ENCODE peak calls at places on chromosomes 1 and 21, in eight cellular contexts. Y is NCI-H69; X is nephron progenitor cell; H is activated gamma-delta T cell treated with anti-CD3 and anti-CD28 coated beads, Interleukin-2, amount 50 U/mL, for 16 hours; T is pons; Z is amygdala; I is hepatocyte; F is ELR. O is an unnamed sample.

GRCh38 chr1:34379911-34380310 is 203.2 kb downstream of the C1orf94 start:
- DNase-seq in Y (no peak), X (no peak), H (no peak), T (no peak), Z (no peak), I (no peak), F (no peak), O (no peak)

GRCh38 chr1:241902376-241903067 is 54.5 kb downstream of the EXO1 start:
- DNase-seq in Y (peak; percentile 21), X (peak; percentile 6), H (no peak), T (no peak), Z (no peak), I (peak; percentile 11), F (no peak), O (peak; percentile 45)

GRCh38 chr1:31064685-31065309 is 720 bp downstream of the PUM1 start:
- DNase-seq in Y (peak; percentile 65), X (no peak), H (peak; percentile 7), T (peak; percentile 71), Z (peak; percentile 38), I (no peak), F (peak; percentile 46), O (peak; percentile 50)

GRCh38 chr1:86154581-86155060 is 2.0 kb downstream of the COL24A1 start:
- DNase-seq in Y (no peak), X (peak; percentile 35), H (no peak), T (no peak), Z (no peak), I (peak; percentile 47), F (peak; percentile 85), O (peak; percentile 88)

GRCh38 chr1:204692852-204693356 is 7.4 kb upstream of the LRRN2 start:
- DNase-seq in Y (no peak), X (no peak), H (no peak), T (no peak), Z (no peak), I (no peak), F (no peak), O (no peak)

GRCh38 chr1:208267896-208268295 is 23.7 kb upstream of the PLXNA2 start:
- DNase-seq in Y (no peak), X (no peak), H (no peak), T (no peak), Z (no peak), I (no peak), F (no peak), O (no peak)

GRCh38 chr1:83641828-83642443 is 357.0 kb downstream of the TTLL7 start:
- DNase-seq in Y (no peak), X (no peak), H (no peak), T (no peak), Z (no peak), I (peak; percentile 14), F (no peak), O (no peak)

GRCh38 chr1:245996806-245997205 is 510.3 kb downstream of the SMYD3 start:
- DNase-seq in Y (peak; percentile 49), X (no peak), H (no peak), T (no peak), Z (no peak), I (no peak), F (no peak), O (no peak)

GRCh38 chr1:8097077-8097799 is 71.1 kb upstream of the ERRFI1 start:
- DNase-seq in Y (peak; percentile 90), X (no peak), H (no peak), T (no peak), Z (no peak), I (peak; percentile 68), F (peak; percentile 96), O (peak; percentile 97)

GRCh38 chr1:155967410-155968400 is 10.6 kb downstream of the ARHGEF2 start:
- DNase-seq in Y (no peak), X (peak; percentile 40), H (no peak), T (no peak), Z (no peak), I (no peak), F (no peak), O (no peak)

GRCh38 chr1:1889090-1889750 is 1.7 kb downstream of the GNB1 start:
- DNase-seq in Y (peak; percentile 9), X (no peak), H (no peak), T (no peak), Z (no peak), I (no peak), F (no peak), O (peak; percentile 18)

GRCh38 chr1:234599617-234600417 is 10.2 kb downstream of the IRF2BP2 start:
- DNase-seq in Y (peak; percentile 99), X (peak; percentile 90), H (peak; percentile 58), T (peak; percentile 85), Z (peak; percentile 63), I (peak; percentile 94), F (peak; percentile 90), O (peak; percentile 85)

GRCh38 chr1:204506091-204506968 is 9.9 kb upstream of the MDM4 start:
- DNase-seq in Y (peak; percentile 94), X (peak; percentile 77), H (peak; percentile 53), T (peak; percentile 90), Z (no peak), I (peak; percentile 81), F (peak; percentile 94), O (peak; percentile 95)

GRCh38 chr1:160672118-160672517 is 25.3 kb upstream of the SLAMF1 start:
- DNase-seq in Y (no peak), X (no peak), H (no peak), T (no peak), Z (no peak), I (no peak), F (no peak), O (no peak)

GRCh38 chr1:208513799-208514198 is 269.6 kb upstream of the PLXNA2 start:
- DNase-seq in Y (no peak), X (no peak), H (no peak), T (no peak), Z (no peak), I (no peak), F (no peak), O (peak; percentile 71)

GRCh38 chr1:93733340-93733739 is 51.7 kb upstream of the BCAR3 start:
- DNase-seq in Y (no peak), X (no peak), H (no peak), T (no peak), Z (no peak), I (no peak), F (no peak), O (no peak)

GRCh38 chr1:30525980-30526651 is 197.3 kb downstream of the MATN1 start:
- DNase-seq in Y (peak; percentile 4), X (peak; percentile 52), H (no peak), T (no peak), Z (no peak), I (peak; percentile 73), F (peak; percentile 77), O (peak; percentile 90)

GRCh38 chr1:20682571-20683236 is 21.5 kb upstream of the DDOST start:
- DNase-seq in Y (no peak), X (no peak), H (no peak), T (peak; percentile 40), Z (peak; percentile 21), I (no peak), F (no peak), O (no peak)

GRCh38 chr21:45998276-45998701 is 16.7 kb downstream of the COL6A1 start:
- DNase-seq in Y (no peak), X (peak; percentile 0), H (no peak), T (no peak), Z (no peak), I (no peak), F (no peak), O (no peak)

GRCh38 chr21:26597023-26597422 is 23.9 kb upstream of the CYYR1 start:
- DNase-seq in Y (no peak), X (no peak), H (no peak), T (no peak), Z (no peak), I (no peak), F (peak; percentile 27), O (no peak)

GRCh38 chr1:109626682-109627408 is 7.2 kb downstream of the AMPD2 start:
- DNase-seq in Y (no peak), X (no peak), H (no peak), T (no peak), Z (no peak), I (no peak), F (no peak), O (no peak)

GRCh38 chr21:9837946-9838801 is 683.2 kb upstream of the TPTE start:
- DNase-seq in Y (no peak), X (no peak), H (no peak), T (no peak), Z (no peak), I (peak; percentile 21), F (no peak), O (no peak)

GRCh38 chr1:89719502-89720306 is 86.8 kb downstream of the LRRC8C start:
- DNase-seq in Y (peak; percentile 94), X (no peak), H (no peak), T (no peak), Z (no peak), I (no peak), F (peak; percentile 17), O (peak; percentile 68)

GRCh38 chr1:243325305-243325890 is 69.6 kb downstream of the SDCCAG8 start:
- DNase-seq in Y (peak; percentile 60), X (peak; percentile 20), H (peak; percentile 9), T (peak; percentile 77), Z (no peak), I (peak; percentile 66), F (peak; percentile 71), O (peak; percentile 73)

GRCh38 chr1:55154616-55155015 is 60.5 kb downstream of the USP24 start:
- DNase-seq in Y (no peak), X (no peak), H (no peak), T (peak; percentile 78), Z (no peak), I (no peak), F (no peak), O (no peak)

GRCh38 chr21:36959020-36959835 is 7.2 kb downstream of the HLCS start:
- DNase-seq in Y (no peak), X (peak; percentile 17), H (no peak), T (no peak), Z (no peak), I (no peak), F (no peak), O (no peak)

GRCh38 chr1:9281071-9281827 is 11.4 kb upstream of the SPSB1 start:
- DNase-seq in Y (no peak), X (no peak), H (no peak), T (no peak), Z (no peak), I (no peak), F (peak; percentile 55), O (peak; percentile 76)

GRCh38 chr21:46649356-46649755 is 13.9 kb downstream of the PRMT2 start:
- DNase-seq in Y (no peak), X (no peak), H (no peak), T (no peak), Z (no peak), I (no peak), F (no peak), O (no peak)

O was measured in EH.